ENCODE peak calls at places on chromosomes 6 and 20, in four cellular contexts. F, G, A and B are unnamed samples.

GRCh38 chr6:91087864-91088263 is 501.0 kb upstream of the MAP3K7 start:
- DNase-seq in A (no peak), F (no peak), G (no peak), B (no peak)

GRCh38 chr6:31791324-31792089 is 4.0 kb downstream of the VARS1 start:
- DNase-seq in G (peak), F (peak), A (no peak), B (no peak)

GRCh38 chr6:75608955-75609533 is 7.4 kb downstream of the SENP6 start:
- DNase-seq in F (no peak), G (no peak), A (no peak), B (no peak)

GRCh38 chr6:30814137-30815084 is 69.9 kb upstream of the DDR1 start:
- DNase-seq in A (peak), F (peak), G (no peak), B (no peak)

GRCh38 chr6:7446056-7446455 is 56.4 kb downstream of the RIOK1 start:
- DNase-seq in F (no peak), A (no peak), G (no peak), B (no peak)

GRCh38 chr20:10848810-10849370 is 175.1 kb upstream of the JAG1 start:
- DNase-seq in A (no peak), G (no peak), F (peak), B (no peak)

GRCh38 chr6:132122871-132123270 is 171.7 kb upstream of the CCN2 start:
- DNase-seq in G (peak), F (no peak), A (no peak), B (no peak)

GRCh38 chr6:137155830-137156229 is 17.6 kb downstream of the IL22RA2 start:
- DNase-seq in F (peak), A (no peak), G (peak), B (no peak)

GRCh38 chr6:151402228-151402627 is 10.9 kb upstream of the ZBTB2 start:
- DNase-seq in G (no peak), A (no peak), F (no peak), B (no peak)

GRCh38 chr20:17699931-17700351 is at the start of gene BANF2:
- DNase-seq in A (no peak), G (no peak), F (no peak), B (no peak)

GRCh38 chr6:71855406-71855805 is 30.9 kb upstream of the RIMS1 start:
- DNase-seq in F (no peak), A (no peak), G (peak), B (no peak)

GRCh38 chr6:145044606-145045275 is 690.6 kb downstream of the EPM2A start:
- DNase-seq in A (no peak), F (peak), G (peak), B (no peak)

GRCh38 chr20:47334022-47334551 is 22.4 kb downstream of the ZMYND8 start:
- DNase-seq in G (peak), A (no peak), F (peak), B (no peak)

GRCh38 chr20:2599265-2600060 is 53.0 kb upstream of the NOP56 start:
- DNase-seq in A (no peak), G (peak), F (no peak), B (no peak)

GRCh38 chr6:5997420-5998093 is 9.2 kb downstream of the NRN1 start:
- DNase-seq in A (no peak), F (no peak), G (no peak), B (no peak)

GRCh38 chr6:25369450-25370086 is 90.4 kb downstream of the CARMIL1 start:
- DNase-seq in A (no peak), F (peak), G (peak), B (no peak)

GRCh38 chr6:95280690-95281273 is 296.6 kb upstream of the MANEA start:
- DNase-seq in G (peak), F (no peak), A (no peak), B (no peak)

GRCh38 chr6:106514281-106514885 is 114.9 kb downstream of the RTN4IP1 start:
- DNase-seq in A (no peak), F (no peak), G (peak), B (no peak)

GRCh38 chr20:32828029-32828666 is 8.4 kb downstream of the MAPRE1 start:
- DNase-seq in A (no peak), G (peak), F (no peak), B (no peak)

GRCh38 chr20:37734228-37734980 is 40.6 kb downstream of the CTNNBL1 start:
- DNase-seq in A (no peak), G (peak), F (peak), B (no peak)

GRCh38 chr6:168834814-168835213 is 393.8 kb downstream of the SMOC2 start:
- DNase-seq in G (no peak), F (no peak), A (no peak), B (no peak)

GRCh38 chr6:161369339-161369738 is 95.5 kb upstream of the AGPAT4 start:
- DNase-seq in G (no peak), F (peak), A (no peak), B (no peak)

GRCh38 chr6:152299336-152299735 is 337.8 kb downstream of the SYNE1 start:
- DNase-seq in F (no peak), G (peak), A (no peak), B (no peak)

GRCh38 chr6:3819161-3820110 is 29.7 kb upstream of the FAM50B start:
- DNase-seq in G (no peak), A (no peak), F (peak), B (no peak)